ENCODE peak calls at places on chromosome 14, in nine cellular contexts. K, G, J, O, F, U, E, L and B are unnamed samples.

GRCh38 chr14:101017806-101018560 is 114.5 kb upstream of the RTL1 start:
- DNase-seq in K (no peak), G (peak), J (no peak), O (no peak), F (no peak), U (no peak), E (peak), L (no peak), B (no peak)

GRCh38 chr14:78987006-78987405 is 816.8 kb downstream of the NRXN3 start:
- DNase-seq in K (no peak), G (no peak), J (no peak), O (no peak), F (no peak), U (no peak), E (no peak), L (no peak), B (no peak)

GRCh38 chr14:91119556-91120311 is 5.9 kb downstream of the DGLUCY start:
- DNase-seq in K (no peak), G (peak), J (peak), O (no peak), F (no peak), U (peak), E (no peak), L (no peak), B (no peak)

GRCh38 chr14:50741571-50741970 is 73.5 kb upstream of the SAV1 start:
- DNase-seq in K (no peak), G (no peak), J (no peak), O (no peak), F (no peak), U (no peak), E (no peak), L (no peak), B (no peak)

GRCh38 chr14:21068521-21069387 is 1.4 kb upstream of the ARHGEF40 start:
- DNase-seq in K (peak), G (peak), J (peak), O (no peak), F (peak), U (no peak), E (peak), L (peak), B (peak)

GRCh38 chr14:85532981-85533820 is 3.3 kb downstream of the FLRT2 start:
- DNase-seq in K (peak), G (no peak), J (peak), O (peak), F (no peak), U (peak), E (peak), L (no peak), B (peak)

GRCh38 chr14:57319636-57320035 is 50.9 kb downstream of the AP5M1 start:
- DNase-seq in K (no peak), G (no peak), J (no peak), O (no peak), F (no peak), U (no peak), E (no peak), L (no peak), B (no peak)

GRCh38 chr14:101005447-101005846 is 101.9 kb upstream of the RTL1 start:
- DNase-seq in K (no peak), G (peak), J (no peak), O (no peak), F (no peak), U (no peak), E (peak), L (no peak), B (no peak)

GRCh38 chr14:74875941-74876913 is at the start of gene PROX2:
- DNase-seq in K (no peak), G (no peak), J (no peak), O (no peak), F (no peak), U (no peak), E (no peak), L (no peak), B (no peak)

GRCh38 chr14:75824328-75824727 is 157.5 kb downstream of the TGFB3 start:
- DNase-seq in K (no peak), G (no peak), J (no peak), O (no peak), F (no peak), U (no peak), E (no peak), L (no peak), B (no peak)

GRCh38 chr14:99519931-99520421 is 38.8 kb downstream of the CCNK start:
- DNase-seq in K (no peak), G (no peak), J (no peak), O (no peak), F (no peak), U (no peak), E (no peak), L (no peak), B (no peak)

GRCh38 chr14:101925152-101925551 is 39.2 kb upstream of the DYNC1H1 start:
- DNase-seq in K (no peak), G (no peak), J (no peak), O (no peak), F (no peak), U (no peak), E (no peak), L (no peak), B (no peak)

GRCh38 chr14:94582851-94583250 is 1.6 kb downstream of the SERPINA5 start:
- DNase-seq in K (no peak), G (no peak), J (no peak), O (no peak), F (no peak), U (no peak), E (no peak), L (no peak), B (no peak)

GRCh38 chr14:102213984-102214658 is 74.4 kb downstream of the WDR20 start:
- DNase-seq in K (no peak), G (no peak), J (no peak), O (no peak), F (no peak), U (no peak), E (no peak), L (no peak), B (no peak)

GRCh38 chr14:71324767-71325272 is 417.6 kb downstream of the PCNX1 start:
- DNase-seq in K (no peak), G (peak), J (no peak), O (no peak), F (no peak), U (no peak), E (peak), L (peak), B (no peak)

GRCh38 chr14:69711065-69711464 is 55.9 kb upstream of the SRSF5 start:
- DNase-seq in K (peak), G (peak), J (no peak), O (no peak), F (no peak), U (no peak), E (no peak), L (no peak), B (peak)

GRCh38 chr14:68286667-68287066 is 467.1 kb downstream of the RAD51B start:
- DNase-seq in K (no peak), G (no peak), J (no peak), O (no peak), F (no peak), U (no peak), E (no peak), L (no peak), B (no peak)

GRCh38 chr14:100592972-100593371 is 5.8 kb upstream of the BEGAIN start:
- DNase-seq in K (no peak), G (no peak), J (no peak), O (no peak), F (no peak), U (no peak), E (no peak), L (no peak), B (no peak)

GRCh38 chr14:24416932-24417619 is 12.4 kb downstream of the CBLN3 start:
- DNase-seq in K (no peak), G (no peak), J (no peak), O (no peak), F (no peak), U (no peak), E (no peak), L (no peak), B (no peak)

GRCh38 chr14:94575730-94576585 is 5.3 kb upstream of the SERPINA5 start:
- DNase-seq in K (no peak), G (no peak), J (no peak), O (no peak), F (no peak), U (no peak), E (no peak), L (no peak), B (no peak)

GRCh38 chr14:58637391-58638230 is at the start of gene DACT1:
- DNase-seq in K (no peak), G (peak), J (no peak), O (peak), F (no peak), U (no peak), E (peak), L (peak), B (no peak)

GRCh38 chr14:69814397-69814796 is 17.4 kb upstream of the SLC10A1 start:
- DNase-seq in K (no peak), G (no peak), J (no peak), O (no peak), F (no peak), U (no peak), E (no peak), L (no peak), B (no peak)

GRCh38 chr14:75885829-75886228 is 96.0 kb downstream of the TGFB3 start:
- DNase-seq in K (no peak), G (no peak), J (peak), O (no peak), F (no peak), U (peak), E (no peak), L (no peak), B (no peak)

GRCh38 chr14:30298266-30298795 is 260.6 kb upstream of the G2E3 start:
- DNase-seq in K (no peak), G (no peak), J (no peak), O (no peak), F (no peak), U (no peak), E (no peak), L (no peak), B (no peak)

GRCh38 chr14:64117671-64118402 is 176.3 kb downstream of the ESR2 start:
- DNase-seq in K (no peak), G (no peak), J (no peak), O (no peak), F (peak), U (peak), E (no peak), L (no peak), B (no peak)

GRCh38 chr14:52327374-52328226 is 13.5 kb downstream of the PTGER2 start:
- DNase-seq in K (no peak), G (no peak), J (no peak), O (no peak), F (peak), U (no peak), E (no peak), L (no peak), B (no peak)

GRCh38 chr14:100294213-100294962 is 11.9 kb downstream of the SLC25A29 start:
- DNase-seq in K (no peak), G (peak), J (no peak), O (no peak), F (no peak), U (no peak), E (no peak), L (no peak), B (no peak)

GRCh38 chr14:54805080-54805479 is 97.5 kb downstream of the GCH1 start:
- DNase-seq in K (no peak), G (no peak), J (no peak), O (no peak), F (no peak), U (no peak), E (peak), L (no peak), B (no peak)

GRCh38 chr14:77151918-77152588 is 10.5 kb upstream of the ZDHHC22 start:
- DNase-seq in K (no peak), G (no peak), J (no peak), O (no peak), F (no peak), U (peak), E (peak), L (peak), B (peak)

GRCh38 chr14:92644166-92644565 is 104.3 kb downstream of the LGMN start:
- DNase-seq in K (no peak), G (no peak), J (peak), O (no peak), F (no peak), U (peak), E (no peak), L (no peak), B (no peak)

GRCh38 chr14:20836668-20837338 is 34.2 kb upstream of the RNASE1 start:
- DNase-seq in K (no peak), G (no peak), J (no peak), O (no peak), F (no peak), U (peak), E (peak), L (no peak), B (no peak)

GRCh38 chr14:71380271-71380670 is 473.0 kb downstream of the PCNX1 start:
- DNase-seq in K (no peak), G (no peak), J (peak), O (no peak), F (no peak), U (no peak), E (no peak), L (no peak), B (no peak)

GRCh38 chr14:84554136-84554535 is 975.8 kb upstream of the FLRT2 start:
- DNase-seq in K (no peak), G (no peak), J (no peak), O (no peak), F (no peak), U (no peak), E (no peak), L (no peak), B (no peak)

GRCh38 chr14:58517592-58517991 is 90.1 kb downstream of the KIAA0586 start:
- DNase-seq in K (no peak), G (no peak), J (no peak), O (no peak), F (no peak), U (no peak), E (no peak), L (no peak), B (no peak)

GRCh38 chr14:104549536-104550339 is 29.8 kb upstream of the C14orf180 start:
- DNase-seq in K (no peak), G (no peak), J (no peak), O (no peak), F (no peak), U (no peak), E (no peak), L (no peak), B (no peak)

GRCh38 chr14:95200404-95200803 is 43.1 kb upstream of the DICER1 start:
- DNase-seq in K (peak), G (no peak), J (no peak), O (no peak), F (no peak), U (no peak), E (no peak), L (no peak), B (no peak)

GRCh38 chr14:64767215-64767964 is 63.2 kb downstream of the PLEKHG3 start:
- DNase-seq in K (no peak), G (no peak), J (no peak), O (no peak), F (no peak), U (no peak), E (no peak), L (no peak), B (no peak)

GRCh38 chr14:22650960-22651521 is 6.9 kb upstream of the OR6J1 start:
- DNase-seq in K (no peak), G (no peak), J (no peak), O (no peak), F (no peak), U (no peak), E (no peak), L (no peak), B (no peak)

GRCh38 chr14:77023001-77023996 is 5.2 kb downstream of the IRF2BPL start:
- DNase-seq in K (no peak), G (peak), J (no peak), O (no peak), F (no peak), U (no peak), E (peak), L (no peak), B (peak)

GRCh38 chr14:81165188-81165587 is 55.6 kb downstream of the GTF2A1 start:
- DNase-seq in K (no peak), G (no peak), J (no peak), O (no peak), F (no peak), U (no peak), E (no peak), L (no peak), B (no peak)